ENCODE peak calls at places on chromosomes 11 and 22, in four cellular contexts. M, S, C and H are unnamed samples.

GRCh38 chr11:10878408-10879214 is 20.8 kb upstream of the ZBED5 start:
- DNase-seq in M (no peak), S (peak; percentile 36), C (peak; percentile 82), H (peak; percentile 83)

GRCh38 chr22:45589556-45589955 is 82.1 kb upstream of the ATXN10 start:
- DNase-seq in M (no peak), S (no peak), C (no peak), H (no peak)

GRCh38 chr11:15599376-15599775 is 484.7 kb downstream of the INSC start:
- DNase-seq in M (no peak), S (no peak), C (no peak), H (no peak)

GRCh38 chr11:68282141-68282860 is 10.5 kb upstream of the C11orf24 start:
- DNase-seq in M (no peak), S (no peak), C (no peak), H (no peak)

GRCh38 chr22:21593406-21594232 is 26.1 kb downstream of the UBE2L3 start:
- DNase-seq in M (no peak), S (no peak), C (no peak), H (no peak)

GRCh38 chr11:69804769-69805508 is 14.3 kb downstream of the FGF3 start:
- DNase-seq in M (no peak), S (no peak), C (no peak), H (no peak)

GRCh38 chr22:30574095-30574981 is at the start of gene GAL3ST1:
- DNase-seq in M (peak; percentile 69), S (no peak), C (no peak), H (no peak)

GRCh38 chr11:45017329-45017728 is 66.6 kb upstream of the TP53I11 start:
- DNase-seq in M (no peak), S (no peak), C (no peak), H (no peak)

GRCh38 chr11:16184588-16184987 is 171.8 kb downstream of the SOX6 start:
- DNase-seq in M (no peak), S (peak; percentile 24), C (peak; percentile 11), H (peak; percentile 72)

GRCh38 chr11:2142762-2143202 is 3.6 kb upstream of the IGF2 start:
- DNase-seq in M (no peak), S (no peak), C (peak; percentile 15), H (peak; percentile 42)

GRCh38 chr22:40415531-40416266 is 45.3 kb downstream of the SGSM3 start:
- DNase-seq in M (no peak), S (no peak), C (no peak), H (no peak)

GRCh38 chr22:38649841-38650522 is 6.2 kb downstream of the FAM227A start:
- DNase-seq in M (no peak), S (no peak), C (no peak), H (no peak)

GRCh38 chr11:61082161-61082870 is 20.0 kb upstream of the CD5 start:
- DNase-seq in M (no peak), S (no peak), C (no peak), H (no peak)

GRCh38 chr11:107591098-107591445 is at the start of gene ELMOD1:
- DNase-seq in M (peak; percentile 38), S (no peak), C (no peak), H (peak; percentile 19)

GRCh38 chr22:44926124-44926475 is 83.7 kb downstream of the PHF21B start:
- DNase-seq in M (no peak), S (no peak), C (no peak), H (no peak)

GRCh38 chr11:77187105-77187750 is 59.2 kb downstream of the MYO7A start:
- DNase-seq in M (no peak), S (no peak), C (no peak), H (no peak)

GRCh38 chr11:132028380-132029240 is 658.2 kb downstream of the NTM start:
- DNase-seq in M (peak; percentile 45), S (peak; percentile 34), C (peak; percentile 73), H (peak; percentile 69)

GRCh38 chr22:29292379-29292778 is 14.1 kb upstream of the GAS2L1 start:
- DNase-seq in M (no peak), S (no peak), C (no peak), H (no peak)

GRCh38 chr11:113378013-113378412 is 9.6 kb upstream of the ANKK1 start:
- DNase-seq in M (no peak), S (no peak), C (no peak), H (no peak)

GRCh38 chr22:26990503-26991189 is 333.3 kb downstream of the MIAT start:
- DNase-seq in M (no peak), S (no peak), C (no peak), H (no peak)

GRCh38 chr22:37175414-37176144 is 12.5 kb downstream of the C1QTNF6 start:
- DNase-seq in M (no peak), S (no peak), C (no peak), H (peak; percentile 14)

GRCh38 chr11:12585861-12586260 is 88.4 kb upstream of the TEAD1 start:
- DNase-seq in M (no peak), S (no peak), C (no peak), H (peak; percentile 23)

GRCh38 chr22:30047364-30047738 is 32.9 kb upstream of the HORMAD2 start:
- DNase-seq in M (no peak), S (no peak), C (peak; percentile 28), H (peak; percentile 18)

GRCh38 chr11:106691807-106692365 is 326.4 kb downstream of the GUCY1A2 start:
- DNase-seq in M (no peak), S (no peak), C (no peak), H (peak; percentile 30)

GRCh38 chr11:120832609-120833221 is 191.2 kb upstream of the TBCEL start:
- DNase-seq in M (no peak), S (no peak), C (no peak), H (no peak)

GRCh38 chr11:10441021-10441523 is 14.0 kb upstream of the AMPD3 start:
- DNase-seq in M (no peak), S (no peak), C (no peak), H (no peak)

GRCh38 chr11:10542776-10543175 is 1.8 kb upstream of the RNF141 start:
- DNase-seq in M (no peak), S (no peak), C (no peak), H (no peak)

GRCh38 chr11:31655483-31655882 is 145.9 kb downstream of the ELP4 start:
- DNase-seq in M (no peak), S (peak; percentile 70), C (peak; percentile 60), H (peak; percentile 83)

GRCh38 chr11:67418476-67419281 is 3.2 kb downstream of the CARNS1 start:
- DNase-seq in M (peak; percentile 73), S (no peak), C (no peak), H (no peak)

GRCh38 chr22:28907311-28908008 is 24.1 kb downstream of the ZNRF3 start:
- DNase-seq in M (no peak), S (no peak), C (peak; percentile 21), H (no peak)

GRCh38 chr11:68621826-68622225 is 62.5 kb upstream of the GAL start:
- DNase-seq in M (no peak), S (no peak), C (no peak), H (no peak)

GRCh38 chr22:48972979-48973693 is 854.5 kb downstream of the BRD1 start:
- DNase-seq in M (no peak), S (no peak), C (no peak), H (no peak)

GRCh38 chr11:106524446-106524845 is 447.0 kb downstream of the AASDHPPT start:
- DNase-seq in M (no peak), S (no peak), C (no peak), H (no peak)

GRCh38 chr22:33299245-33299956 is 241.2 kb upstream of the SYN3 start:
- DNase-seq in M (no peak), S (no peak), C (no peak), H (no peak)

DNA sequence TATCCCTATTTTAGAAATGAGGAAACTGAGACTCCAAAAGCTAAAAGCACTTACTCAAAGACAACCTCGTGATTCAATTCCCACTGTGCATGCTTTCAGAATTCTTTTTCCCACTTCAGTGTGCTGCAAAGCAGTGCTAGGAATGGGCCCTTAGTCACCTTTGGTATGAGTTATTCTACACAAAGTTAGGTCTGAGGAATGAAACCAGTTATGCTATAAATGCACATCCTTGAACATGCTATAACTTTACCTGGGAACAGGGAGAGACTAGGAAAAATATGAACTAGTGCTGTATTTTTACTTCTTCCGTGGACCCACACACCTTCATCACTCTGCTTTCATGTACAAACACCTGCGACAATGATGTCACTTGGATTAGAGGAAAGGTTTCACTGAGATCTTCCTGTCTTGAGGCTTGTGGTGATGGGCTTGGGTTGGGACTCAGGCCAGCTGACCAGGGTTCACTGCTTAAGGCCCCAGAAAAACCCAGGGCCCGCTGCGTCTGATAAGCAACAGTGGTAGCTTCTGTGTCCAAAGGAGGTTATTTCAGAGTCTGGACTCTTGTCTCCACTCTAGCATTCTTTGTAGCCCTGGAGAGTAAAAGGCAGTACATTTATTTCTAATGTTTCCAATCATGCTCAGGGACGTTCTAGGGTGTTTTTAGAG is 81.6 kb downstream of the ZC3H12C start:
- DNase-seq in M (no peak), S (no peak), C (peak; percentile 57), H (peak; percentile 69)
- H3K4me3 ChIP-seq in M (no peak overlapping the region), S (no peak overlapping the region), C (no peak overlapping the region), H (no peak overlapping the region)

DNA sequence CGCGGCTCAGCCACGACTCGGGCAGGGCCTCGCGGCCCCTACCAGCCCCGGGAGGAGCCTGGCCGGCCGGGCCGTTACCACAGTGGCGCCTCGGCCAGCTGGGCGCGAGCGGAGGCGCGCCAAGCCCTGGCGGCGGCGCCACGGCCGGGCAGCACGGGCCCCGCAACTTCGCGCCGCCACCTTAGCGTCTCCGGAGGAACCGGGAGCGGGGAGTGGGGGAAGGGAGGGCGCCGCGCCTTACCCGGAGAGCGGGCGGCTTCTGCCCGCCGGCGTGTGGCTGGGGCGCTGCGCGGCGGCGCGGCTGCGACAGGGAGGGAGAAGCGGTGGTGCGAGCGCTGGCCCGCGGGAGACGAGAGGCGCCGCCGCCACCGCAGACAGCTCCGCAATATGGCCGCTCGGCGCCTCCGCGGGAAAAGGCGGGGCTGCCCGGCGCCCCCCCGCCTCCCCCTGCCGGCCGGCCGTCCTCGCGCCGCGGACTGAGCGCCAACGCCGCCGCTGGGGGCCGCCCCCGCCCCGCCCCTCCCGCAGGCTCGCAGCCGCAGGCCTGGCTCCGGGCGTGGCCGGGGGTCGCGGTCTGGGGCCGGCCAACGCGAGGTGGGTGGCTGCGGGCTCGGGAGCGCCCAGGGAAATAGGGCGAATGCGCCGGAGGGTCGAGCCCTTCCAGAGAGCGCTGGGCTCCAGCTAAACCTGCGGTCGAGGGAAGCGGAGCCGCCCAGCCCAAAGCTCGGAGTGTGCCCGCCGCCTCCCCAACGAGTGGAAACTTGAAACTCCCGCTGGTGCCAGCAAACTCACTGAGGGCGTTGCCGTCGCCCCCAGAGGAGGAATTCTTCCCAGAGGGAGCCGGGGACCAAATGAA is at the start of gene RDX:
- DNase-seq in M (peak; percentile 75), S (peak; percentile 64), C (peak; percentile 69), H (peak; percentile 65)
- TF ChIP-seq CTCF in M (no peak), S (no peak), C (no peak), H (no peak)

DNA sequence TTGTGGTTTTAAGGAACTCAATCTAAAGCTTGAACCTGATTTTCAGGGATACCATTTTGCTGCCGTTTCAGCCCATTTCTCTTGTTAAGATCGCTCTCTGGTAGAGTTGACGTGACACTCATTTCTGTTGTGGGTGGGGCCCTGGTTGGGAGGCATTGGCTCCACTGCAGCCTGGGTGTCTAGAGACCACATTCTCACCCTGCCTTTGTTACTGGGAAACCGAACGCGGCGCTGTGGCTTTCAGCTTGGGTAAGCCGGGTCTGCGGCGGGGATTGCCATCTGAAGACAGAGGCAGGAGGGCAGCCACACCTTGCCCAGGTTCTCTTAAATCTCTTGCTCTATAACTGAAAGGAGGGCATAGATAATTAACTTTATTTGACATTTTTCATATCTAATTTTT is 3.2 kb downstream of the EHF start:
- DNase-seq in M (no peak), S (no peak), C (no peak), H (no peak)
- H3K4me3 ChIP-seq in M (peak overlapping the region; percentile 42), S (no peak overlapping the region), C (no peak overlapping the region), H (no peak overlapping the region)

GRCh38 chr11:17932472-17932871 is 80.4 kb downstream of the SERGEF start:
- DNase-seq in M (no peak), S (no peak), C (no peak), H (no peak)
- TF ChIP-seq CTCF in M (no peak), S (no peak), C (no peak), H (peak; percentile 22)

GRCh38 chr11:119382101-119382500 is 611 bp upstream of the USP2 start:
- DNase-seq in M (no peak), S (no peak), C (no peak), H (no peak)
- H3K4me3 ChIP-seq in M (peak overlapping the region; percentile 62), S (peak overlapping the region; percentile 52), C (peak overlapping the region; percentile 67), H (peak overlapping the region; percentile 50)